ENCODE peak calls at places on chromosomes 4 and X, in four cellular contexts. P is K562, V is A549, O is HepG2. N is an unnamed sample.

GRCh38 chrX:44415639-44416386 is 72.3 kb upstream of the EFHC2 start:
- DNase-seq in V (no peak), P (no peak), O (no peak), N (no peak)

GRCh38 chr4:183873389-183874185 is 31.5 kb upstream of the STOX2 start:
- DNase-seq in V (no peak), P (no peak), O (no peak), N (no peak)

GRCh38 chr4:78585633-78586032 is 34.1 kb downstream of the ANXA3 start:
- DNase-seq in V (no peak), O (no peak), P (no peak), N (no peak)

GRCh38 chrX:119895843-119896326 is at the start of gene AKAP14:
- DNase-seq in V (no peak), P (no peak), O (no peak), N (no peak)

GRCh38 chr4:151672996-151673395 is 87.8 kb downstream of the GATB start:
- DNase-seq in P (no peak), V (no peak), O (no peak), N (no peak)

GRCh38 chrX:127649011-127649410 is 403.2 kb downstream of the ACTRT1 start:
- DNase-seq in P (no peak), V (no peak), O (no peak), N (no peak)

GRCh38 chrX:14095702-14096101 is 66.0 kb upstream of the GEMIN8 start:
- DNase-seq in P (peak), O (peak), V (no peak), N (peak)

GRCh38 chr4:179307297-179308136 is 1865.3 kb upstream of the AGA start:
- DNase-seq in V (peak), P (peak), O (peak), N (peak)

GRCh38 chr4:67687639-67688038 is 13.3 kb downstream of the UBA6 start:
- DNase-seq in O (no peak), P (no peak), V (no peak), N (no peak)

DNA sequence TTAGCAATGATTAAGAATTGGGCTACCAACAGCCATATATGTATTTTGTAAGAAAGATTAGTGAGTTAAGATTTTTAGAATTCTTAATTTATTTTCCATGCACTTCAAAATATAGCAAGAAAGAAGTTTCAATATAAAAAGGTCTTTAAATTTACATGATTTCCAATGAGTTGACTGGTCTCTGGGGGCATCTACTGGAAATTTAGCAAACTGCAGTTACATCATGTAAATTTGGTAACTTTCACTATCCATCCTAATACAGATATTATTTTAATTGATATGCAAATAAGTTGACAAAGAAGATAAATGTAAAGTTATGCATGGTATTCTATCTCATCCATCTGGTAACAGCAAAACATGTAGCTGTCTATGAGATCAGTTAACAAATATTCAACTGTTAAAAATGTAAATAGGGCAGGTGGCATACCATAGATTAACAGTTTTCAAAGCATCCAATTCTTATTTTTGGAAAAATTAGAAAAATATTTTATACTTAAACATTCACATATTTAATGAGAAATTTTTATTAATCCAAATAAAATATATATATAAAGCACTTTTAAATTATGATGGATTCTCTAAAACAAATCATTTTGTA is 29.1 kb downstream of the TTC29 start:
- DNase-seq in P (peak), O (peak), V (peak), N (no peak)
- TF ChIP-seq NR3C1 in P (no peak), O (no peak), V (no peak), N (no peak)

DNA sequence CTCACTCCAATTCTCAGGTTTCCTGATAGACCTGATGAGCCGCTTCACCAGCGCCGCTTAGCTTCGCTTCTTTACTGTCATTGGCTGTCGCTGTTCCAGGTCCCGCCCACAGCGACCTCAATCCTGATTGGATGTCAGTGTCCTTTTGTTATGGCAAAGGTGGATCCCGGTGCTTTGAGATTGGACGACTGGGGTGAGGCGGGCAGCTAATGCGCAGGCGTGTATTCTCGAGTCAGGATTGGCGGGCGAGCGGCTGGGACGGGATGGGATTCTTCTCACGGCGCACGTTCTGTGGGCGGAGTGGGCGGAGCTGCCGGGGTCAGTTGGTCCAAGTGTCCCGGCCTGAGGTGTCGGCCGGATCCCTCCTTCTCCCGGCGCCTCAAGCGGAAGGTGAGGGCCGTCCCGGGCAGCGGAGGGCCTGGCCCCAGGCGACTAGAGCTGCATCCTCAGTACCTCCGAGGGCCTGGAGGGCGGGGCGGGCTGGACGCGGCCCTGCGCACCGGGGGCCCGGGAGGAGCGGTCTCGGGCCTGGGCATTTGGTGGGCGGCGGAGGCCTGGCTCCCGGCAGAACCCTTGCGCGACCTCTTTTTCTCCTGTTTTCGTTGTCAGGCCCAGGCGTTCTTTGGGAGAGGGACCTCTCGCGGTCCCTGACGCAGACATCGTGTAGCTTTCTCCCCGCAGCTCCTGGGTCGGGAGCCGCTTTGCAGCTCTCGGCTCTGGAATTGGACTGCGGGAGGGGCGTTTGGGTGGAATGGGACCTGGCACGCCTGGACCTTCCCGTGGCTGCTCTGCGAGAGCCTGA is at the start of gene SCOC:
- DNase-seq in V (peak), P (peak), O (peak), N (peak)
- TF ChIP-seq NR3C1 in V (no peak), P (no peak), O (no peak), N (no peak)

DNA sequence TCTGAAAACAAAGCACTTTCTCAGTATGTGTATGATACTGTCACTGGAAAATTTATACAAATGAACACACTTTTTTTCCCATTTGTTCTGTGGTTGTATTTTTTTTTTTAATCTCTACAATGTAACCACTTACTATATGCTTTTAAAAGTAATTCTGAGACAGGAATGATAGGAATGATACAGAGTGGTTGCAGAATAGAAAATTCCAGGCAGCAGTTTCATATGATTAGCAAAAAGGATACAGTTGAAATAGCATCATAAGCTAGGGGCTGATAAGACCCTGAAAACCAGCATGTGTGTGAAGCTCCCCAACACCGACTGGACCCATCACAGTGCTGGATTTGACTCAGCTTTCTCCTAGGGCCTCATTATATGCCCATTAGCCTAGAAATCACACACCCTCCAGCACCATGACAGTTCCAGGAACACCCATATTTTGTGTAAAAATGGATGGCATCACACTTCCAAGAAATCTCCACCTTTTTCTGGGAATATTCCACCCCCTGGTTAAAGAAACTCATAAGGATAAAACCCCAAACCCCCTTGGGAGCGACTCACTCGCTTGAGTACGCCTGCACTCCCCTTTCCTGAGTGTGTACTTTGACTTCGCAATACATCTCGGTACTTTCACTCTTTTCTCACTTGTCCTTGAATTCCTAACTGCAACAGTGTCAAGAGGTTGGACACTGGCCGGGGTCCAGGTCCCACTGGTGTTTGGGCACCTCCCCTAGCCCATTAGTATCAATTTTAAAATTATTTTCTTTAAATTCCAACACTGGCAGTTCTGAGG is 77.4 kb upstream of the AGA start:
- DNase-seq in P (peak), V (no peak), O (no peak), N (no peak)
- TF ChIP-seq NR3C1 in P (no peak), V (no peak), O (no peak), N (no peak)

GRCh38 chr4:25672756-25673155 is 17.1 kb downstream of the SLC34A2 start:
- DNase-seq in V (no peak), P (no peak), O (no peak), N (no peak)

GRCh38 chr4:25667931-25668557 is 12.4 kb downstream of the SLC34A2 start:
- DNase-seq in O (peak), V (no peak), P (peak), N (peak)

GRCh38 chr4:25674386-25674785 is 18.7 kb downstream of the SLC34A2 start:
- DNase-seq in O (no peak), P (no peak), V (no peak), N (no peak)

GRCh38 chr4:25666031-25666630 is 10.5 kb downstream of the SLC34A2 start:
- DNase-seq in V (no peak), O (no peak), P (no peak), N (no peak)

GRCh38 chr4:25670991-25671390 is 15.3 kb downstream of the SLC34A2 start:
- DNase-seq in O (no peak), P (no peak), V (no peak), N (no peak)
- TF ChIP-seq NR3C1 in O (no peak), P (no peak), V (no peak), N (no peak)

GRCh38 chr4:125958519-125958918 is 643.8 kb downstream of the FAT4 start:
- DNase-seq in P (no peak), O (no peak), V (no peak), N (no peak)
- TF ChIP-seq NR3C1 in P (no peak), O (no peak), V (no peak), N (no peak)

GRCh38 chr4:42673084-42673429 is 16.2 kb upstream of the ATP8A1 start:
- DNase-seq in O (no peak), P (no peak), V (no peak), N (no peak)

GRCh38 chr4:42672359-42673083 is 15.6 kb upstream of the ATP8A1 start:
- DNase-seq in V (no peak), O (no peak), P (no peak), N (no peak)

GRCh38 chr4:42676066-42676951 is 19.4 kb upstream of the ATP8A1 start:
- DNase-seq in O (no peak), V (no peak), P (no peak), N (no peak)

DNA sequence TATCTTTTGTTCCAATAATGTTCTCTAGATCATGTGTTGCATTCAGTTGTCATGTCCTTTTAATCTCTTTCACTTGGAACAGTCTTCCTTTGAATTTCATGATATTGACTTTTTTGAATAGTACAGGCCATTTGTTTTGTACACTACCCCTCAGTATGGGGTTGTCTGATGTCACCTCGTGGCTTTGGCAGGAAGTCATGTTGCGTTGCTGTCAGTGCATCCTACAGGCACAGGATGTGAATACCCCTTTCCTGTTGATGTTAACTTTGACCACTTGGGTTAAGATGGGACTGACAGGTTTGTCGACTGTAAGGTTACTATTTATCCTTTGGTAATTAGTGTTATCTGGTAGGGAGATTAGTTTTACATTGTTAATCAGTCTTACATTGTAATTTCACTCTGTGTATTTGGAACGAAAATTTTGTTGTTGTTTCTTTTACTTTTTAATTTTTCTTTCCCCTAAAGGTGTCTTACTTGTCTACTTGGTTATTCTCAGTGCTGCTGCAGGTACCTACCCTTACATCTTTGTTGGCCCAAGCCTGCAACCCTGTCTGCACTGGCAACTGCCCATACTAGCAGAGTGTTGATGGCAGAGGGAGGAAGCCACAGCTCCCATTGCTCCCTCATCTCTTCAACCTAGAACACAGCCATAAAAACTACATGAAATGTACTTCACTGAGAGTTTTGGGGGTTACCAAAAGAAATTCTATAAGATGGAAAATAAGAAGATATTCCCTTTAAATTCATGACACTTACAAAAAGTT is 14.7 kb upstream of the ATP8A1 start:
- DNase-seq in V (no peak), P (no peak), O (no peak), N (no peak)
- TF ChIP-seq NR3C1 in V (no peak), P (no peak), O (no peak), N (no peak)

GRCh38 chr4:180610317-180610716 is 1632.9 kb upstream of the TENM3 start:
- DNase-seq in V (no peak), P (no peak), O (no peak), N (no peak)
- TF ChIP-seq NR3C1 in V (no peak), P (no peak), O (no peak), N (no peak)

GRCh38 chr4:7042697-7043464 is at the start of gene TADA2B:
- DNase-seq in P (peak), V (peak), O (peak), N (peak)
- TF ChIP-seq NR3C1 in P (no peak), V (no peak), O (no peak), N (no peak)

DNA sequence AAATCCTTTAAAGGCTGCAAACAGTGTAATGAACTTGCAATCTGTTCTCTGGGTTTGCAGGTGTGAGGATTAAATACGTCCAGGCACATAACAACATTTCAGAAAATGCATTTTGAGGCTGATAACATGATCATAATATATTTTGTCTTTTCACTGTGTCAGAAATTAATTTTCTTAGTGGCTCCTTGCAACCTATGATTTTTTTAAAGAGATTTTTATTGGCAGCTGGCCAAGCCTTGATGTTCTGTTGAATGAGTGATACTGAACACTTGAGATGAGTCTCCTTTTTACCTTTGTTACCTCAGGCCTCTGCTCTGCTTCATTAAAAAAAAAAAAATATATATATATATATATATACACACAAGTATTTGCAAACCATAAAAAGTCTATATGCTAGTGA is 68.2 kb upstream of the TENM3 start:
- DNase-seq in V (no peak), O (no peak), P (no peak), N (no peak)
- TF ChIP-seq NR3C1 in V (no peak), O (no peak), P (no peak), N (no peak)

N was measured in WTC11.